ENCODE peak calls at places on chromosomes 4 and X, in five cellular contexts. One of them, this sample, is unnamed.

GRCh38 chr4:139858436-139859225 is 193.0 kb downstream of the MGST2 start:
- DNase-seq in cardiac muscle cell: no peak
- DNase-seq in tibial artery: no peak
- DNase-seq in gastrocnemius medialis: no peak
- DNase-seq in GM23338: no peak
- DNase-seq in this sample: no peak

GRCh38 chr4:82560853-82561744 is 689 bp downstream of the TMEM150C start:
- DNase-seq in GM23338: peak; percentile 50
- DNase-seq in gastrocnemius medialis: no peak
- DNase-seq in cardiac muscle cell: no peak
- DNase-seq in tibial artery: no peak
- DNase-seq in this sample: no peak

GRCh38 chrX:45513042-45513441 is 312.4 kb upstream of the DIPK2B start:
- DNase-seq in gastrocnemius medialis: no peak
- DNase-seq in tibial artery: no peak
- DNase-seq in cardiac muscle cell: no peak
- DNase-seq in GM23338: no peak
- DNase-seq in this sample: no peak

GRCh38 chrX:119427024-119427794 is 28.1 kb downstream of the SLC25A43 start:
- DNase-seq in cardiac muscle cell: no peak
- DNase-seq in gastrocnemius medialis: no peak
- DNase-seq in GM23338: peak; percentile 10
- DNase-seq in tibial artery: no peak
- DNase-seq in this sample: no peak

GRCh38 chr4:125187221-125187620 is 127.5 kb upstream of the FAT4 start:
- DNase-seq in cardiac muscle cell: no peak
- DNase-seq in tibial artery: no peak
- DNase-seq in GM23338: no peak
- DNase-seq in gastrocnemius medialis: no peak
- DNase-seq in this sample: no peak

GRCh38 chrX:104319346-104319745 is 64.6 kb upstream of the ESX1 start:
- DNase-seq in GM23338: no peak
- DNase-seq in gastrocnemius medialis: no peak
- DNase-seq in tibial artery: no peak
- DNase-seq in cardiac muscle cell: no peak
- DNase-seq in this sample: no peak

GRCh38 chrX:40300286-40300890 is 202.6 kb upstream of the BCOR start:
- DNase-seq in GM23338: no peak
- DNase-seq in cardiac muscle cell: no peak
- DNase-seq in gastrocnemius medialis: no peak
- DNase-seq in tibial artery: no peak
- DNase-seq in this sample: no peak

GRCh38 chr4:187171731-187172339 is 448.2 kb upstream of the FAT1 start:
- DNase-seq in GM23338: no peak
- DNase-seq in cardiac muscle cell: no peak
- DNase-seq in gastrocnemius medialis: no peak
- DNase-seq in tibial artery: no peak
- DNase-seq in this sample: no peak

GRCh38 chrX:55908685-55909212 is 191.2 kb downstream of the RRAGB start:
- DNase-seq in cardiac muscle cell: peak; percentile 35
- DNase-seq in gastrocnemius medialis: no peak
- DNase-seq in tibial artery: peak; percentile 16
- DNase-seq in GM23338: peak; percentile 55
- DNase-seq in this sample: no peak

GRCh38 chr4:173061160-173061559 is 107.5 kb upstream of the GALNT7 start:
- DNase-seq in gastrocnemius medialis: no peak
- DNase-seq in tibial artery: no peak
- DNase-seq in cardiac muscle cell: no peak
- DNase-seq in GM23338: no peak
- DNase-seq in this sample: no peak

GRCh38 chrX:8289523-8289922 is 118.5 kb upstream of the VCX2 start:
- DNase-seq in cardiac muscle cell: no peak
- DNase-seq in tibial artery: no peak
- DNase-seq in GM23338: no peak
- DNase-seq in gastrocnemius medialis: no peak
- DNase-seq in this sample: no peak

GRCh38 chr4:94208918-94209317 is 1.3 kb downstream of the SMARCAD1 start:
- DNase-seq in cardiac muscle cell: no peak
- DNase-seq in gastrocnemius medialis: no peak
- DNase-seq in GM23338: no peak
- DNase-seq in tibial artery: no peak
- DNase-seq in this sample: no peak

GRCh38 chrX:16977771-16978170 is 31.3 kb downstream of the REPS2 start:
- DNase-seq in cardiac muscle cell: no peak
- DNase-seq in tibial artery: no peak
- DNase-seq in GM23338: no peak
- DNase-seq in gastrocnemius medialis: no peak
- DNase-seq in this sample: no peak

GRCh38 chrX:151488677-151489076 is 74.8 kb upstream of the PASD1 start:
- DNase-seq in tibial artery: no peak
- DNase-seq in GM23338: peak; percentile 43
- DNase-seq in gastrocnemius medialis: no peak
- DNase-seq in cardiac muscle cell: peak; percentile 2
- DNase-seq in this sample: no peak

GRCh38 chr4:73821325-73821724 is 15.2 kb upstream of the CXCL6 start:
- DNase-seq in GM23338: no peak
- DNase-seq in tibial artery: no peak
- DNase-seq in gastrocnemius medialis: no peak
- DNase-seq in cardiac muscle cell: no peak
- DNase-seq in this sample: no peak

GRCh38 chrX:23773601-23774175 is 9.3 kb upstream of the SAT1 start:
- DNase-seq in cardiac muscle cell: no peak
- DNase-seq in tibial artery: no peak
- DNase-seq in gastrocnemius medialis: no peak
- DNase-seq in GM23338: no peak
- DNase-seq in this sample: no peak

GRCh38 chr4:15906024-15906443 is 32.5 kb downstream of the FGFBP1 start:
- DNase-seq in gastrocnemius medialis: no peak
- DNase-seq in cardiac muscle cell: no peak
- DNase-seq in tibial artery: no peak
- DNase-seq in GM23338: peak; percentile 75
- DNase-seq in this sample: no peak

GRCh38 chr4:72975488-72975784 is 94.1 kb downstream of the COX18 start:
- DNase-seq in tibial artery: no peak
- DNase-seq in cardiac muscle cell: no peak
- DNase-seq in gastrocnemius medialis: no peak
- DNase-seq in GM23338: no peak
- DNase-seq in this sample: no peak

GRCh38 chr4:139050436-139050835 is 34.9 kb downstream of the NOCT start:
- DNase-seq in gastrocnemius medialis: no peak
- DNase-seq in cardiac muscle cell: no peak
- DNase-seq in GM23338: no peak
- DNase-seq in tibial artery: no peak
- DNase-seq in this sample: no peak

GRCh38 chrX:132716006-132716405 is 227.2 kb upstream of the MBNL3 start:
- DNase-seq in tibial artery: no peak
- DNase-seq in gastrocnemius medialis: no peak
- DNase-seq in cardiac muscle cell: no peak
- DNase-seq in GM23338: peak; percentile 19
- DNase-seq in this sample: no peak

GRCh38 chr4:15729910-15730533 is 27.2 kb downstream of the BST1 start:
- DNase-seq in gastrocnemius medialis: no peak
- DNase-seq in tibial artery: no peak
- DNase-seq in cardiac muscle cell: peak; percentile 69
- DNase-seq in GM23338: peak; percentile 77
- DNase-seq in this sample: no peak

GRCh38 chr4:110087116-110087708 is 111.2 kb downstream of the ELOVL6 start:
- DNase-seq in GM23338: no peak
- DNase-seq in tibial artery: no peak
- DNase-seq in cardiac muscle cell: no peak
- DNase-seq in gastrocnemius medialis: no peak
- DNase-seq in this sample: no peak

GRCh38 chr4:39502034-39502658 is 25.1 kb downstream of the UGDH start:
- DNase-seq in tibial artery: no peak
- DNase-seq in cardiac muscle cell: no peak
- DNase-seq in GM23338: no peak
- DNase-seq in gastrocnemius medialis: no peak
- DNase-seq in this sample: no peak

GRCh38 chr4:151227731-151228130 is 49.2 kb upstream of the PRSS48 start:
- DNase-seq in tibial artery: peak; percentile 89
- DNase-seq in gastrocnemius medialis: peak; percentile 50
- DNase-seq in cardiac muscle cell: no peak
- DNase-seq in GM23338: no peak
- DNase-seq in this sample: peak; percentile 86

GRCh38 chr4:79663157-79663556 is 255.1 kb upstream of the GK2 start:
- DNase-seq in cardiac muscle cell: no peak
- DNase-seq in gastrocnemius medialis: no peak
- DNase-seq in GM23338: no peak
- DNase-seq in tibial artery: no peak
- DNase-seq in this sample: no peak

GRCh38 chr4:89489338-89489771 is 181.8 kb upstream of the GPRIN3 start:
- DNase-seq in tibial artery: peak; percentile 33
- DNase-seq in cardiac muscle cell: no peak
- DNase-seq in GM23338: peak; percentile 57
- DNase-seq in gastrocnemius medialis: no peak
- DNase-seq in this sample: no peak

GRCh38 chr4:117700111-117700892 is 334.0 kb upstream of the NDST3 start:
- DNase-seq in cardiac muscle cell: peak; percentile 16
- DNase-seq in gastrocnemius medialis: no peak
- DNase-seq in tibial artery: no peak
- DNase-seq in GM23338: peak; percentile 49
- DNase-seq in this sample: no peak
- TF ChIP-seq CTCF in cardiac muscle cell: no peak
- TF ChIP-seq CTCF in gastrocnemius medialis: no peak
- TF ChIP-seq CTCF in tibial artery: no peak
- TF ChIP-seq CTCF in GM23338: peak; percentile 58
- TF ChIP-seq CTCF in this sample: no peak

GRCh38 chrX:107505223-107505622 is 55.8 kb downstream of the FRMPD3 start:
- DNase-seq in tibial artery: no peak
- DNase-seq in GM23338: no peak
- DNase-seq in cardiac muscle cell: no peak
- DNase-seq in gastrocnemius medialis: no peak
- DNase-seq in this sample: no peak

GRCh38 chrX:107508925-107509324 is 59.5 kb downstream of the FRMPD3 start:
- DNase-seq in cardiac muscle cell: peak; percentile 32
- DNase-seq in GM23338: peak; percentile 7
- DNase-seq in gastrocnemius medialis: no peak
- DNase-seq in tibial artery: no peak
- DNase-seq in this sample: no peak

GRCh38 chrX:107506596-107507031 is 57.2 kb downstream of the FRMPD3 start:
- DNase-seq in GM23338: peak; percentile 65
- DNase-seq in cardiac muscle cell: no peak
- DNase-seq in gastrocnemius medialis: no peak
- DNase-seq in tibial artery: no peak
- DNase-seq in this sample: no peak

GRCh38 chrX:107507744-107508117 is 58.3 kb downstream of the FRMPD3 start:
- DNase-seq in cardiac muscle cell: no peak
- DNase-seq in tibial artery: no peak
- DNase-seq in GM23338: no peak
- DNase-seq in gastrocnemius medialis: no peak
- DNase-seq in this sample: no peak

GRCh38 chrX:107507093-107507743 is 57.8 kb downstream of the FRMPD3 start:
- DNase-seq in cardiac muscle cell: no peak
- DNase-seq in GM23338: peak; percentile 15
- DNase-seq in gastrocnemius medialis: no peak
- DNase-seq in tibial artery: no peak
- DNase-seq in this sample: no peak
- H3K27me3 ChIP-seq in cardiac muscle cell: peaks cover 41% of the 10 kb centered on the region
- H3K27me3 ChIP-seq in GM23338: peaks cover 58% of the 10 kb centered on the region
- H3K27me3 ChIP-seq in gastrocnemius medialis: peaks cover 33% of the 10 kb centered on the region
- H3K27me3 ChIP-seq in tibial artery: no peaks in the 10 kb centered on the region
- H3K27me3 ChIP-seq in this sample: no peaks in the 10 kb centered on the region

DNA sequence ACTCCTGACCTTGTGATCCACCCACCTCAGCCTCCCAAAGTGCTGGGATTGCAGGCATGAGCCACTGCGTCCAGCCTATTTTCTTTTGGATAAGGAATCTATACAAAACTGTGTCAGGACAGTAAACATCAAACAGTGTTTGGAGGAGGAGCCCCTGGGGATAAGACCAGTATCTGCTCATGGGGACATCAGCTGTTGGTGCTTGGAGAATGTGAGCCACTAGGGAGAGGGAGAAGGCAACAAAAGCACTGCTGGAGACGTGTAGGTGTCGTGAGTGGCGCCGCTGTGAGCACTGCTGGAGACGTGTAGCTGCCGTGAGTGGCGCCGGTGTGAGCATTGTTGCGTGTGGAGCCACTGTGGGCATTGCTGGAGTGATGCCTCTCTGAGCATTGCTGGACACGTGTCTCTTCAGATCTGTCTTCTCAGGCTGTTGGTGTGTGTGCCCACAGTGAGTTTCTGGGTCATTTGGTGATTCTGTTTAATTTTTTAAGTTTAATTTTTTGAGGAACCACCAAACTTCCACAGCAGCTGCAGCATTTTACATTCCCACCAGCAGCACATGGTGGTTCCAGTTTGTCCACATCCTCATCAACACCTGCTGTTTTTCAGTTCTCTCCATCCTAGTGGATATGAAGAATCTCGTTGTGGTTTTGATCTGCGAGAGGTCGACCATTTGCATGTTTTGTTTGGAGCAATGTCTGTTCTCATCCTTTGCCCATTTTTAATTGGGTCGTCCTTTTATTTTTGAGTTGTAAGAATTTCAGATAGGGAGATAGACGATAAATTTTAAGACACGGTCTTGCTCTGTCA is 19.0 kb downstream of the DGKQ start:
- DNase-seq in tibial artery: peak; percentile 10
- DNase-seq in GM23338: no peak
- DNase-seq in gastrocnemius medialis: no peak
- DNase-seq in cardiac muscle cell: no peak
- DNase-seq in this sample: no peak
- H3K36me3 ChIP-seq in tibial artery: peaks cover 84% of the 10 kb centered on the region
- H3K36me3 ChIP-seq in GM23338: no peaks in the 10 kb centered on the region
- H3K36me3 ChIP-seq in gastrocnemius medialis: no peaks in the 10 kb centered on the region
- H3K36me3 ChIP-seq in cardiac muscle cell: no peaks in the 10 kb centered on the region
- H3K36me3 ChIP-seq in this sample: peaks cover 8% of the 10 kb centered on the region

GRCh38 chr4:77578145-77578544 is 27.5 kb upstream of the CXCL13 start:
- DNase-seq in cardiac muscle cell: no peak
- DNase-seq in gastrocnemius medialis: no peak
- DNase-seq in GM23338: peak; percentile 39
- DNase-seq in tibial artery: no peak
- DNase-seq in this sample: no peak
- TF ChIP-seq CTCF in cardiac muscle cell: peak; percentile 22
- TF ChIP-seq CTCF in gastrocnemius medialis: no peak
- TF ChIP-seq CTCF in GM23338: peak; percentile 70
- TF ChIP-seq CTCF in tibial artery: no peak
- TF ChIP-seq CTCF in this sample: no peak

GRCh38 chr4:1537410-1538095 is 131.3 kb upstream of the NKX1-1 start:
- DNase-seq in GM23338: no peak
- DNase-seq in gastrocnemius medialis: no peak
- DNase-seq in cardiac muscle cell: no peak
- DNase-seq in tibial artery: no peak
- DNase-seq in this sample: no peak
- H3K27me3 ChIP-seq in GM23338: no peaks in the 10 kb centered on the region
- H3K27me3 ChIP-seq in gastrocnemius medialis: peaks cover 20% of the 10 kb centered on the region
- H3K27me3 ChIP-seq in cardiac muscle cell: no peaks in the 10 kb centered on the region
- H3K27me3 ChIP-seq in tibial artery: no peaks in the 10 kb centered on the region
- H3K27me3 ChIP-seq in this sample: no peaks in the 10 kb centered on the region

DNA sequence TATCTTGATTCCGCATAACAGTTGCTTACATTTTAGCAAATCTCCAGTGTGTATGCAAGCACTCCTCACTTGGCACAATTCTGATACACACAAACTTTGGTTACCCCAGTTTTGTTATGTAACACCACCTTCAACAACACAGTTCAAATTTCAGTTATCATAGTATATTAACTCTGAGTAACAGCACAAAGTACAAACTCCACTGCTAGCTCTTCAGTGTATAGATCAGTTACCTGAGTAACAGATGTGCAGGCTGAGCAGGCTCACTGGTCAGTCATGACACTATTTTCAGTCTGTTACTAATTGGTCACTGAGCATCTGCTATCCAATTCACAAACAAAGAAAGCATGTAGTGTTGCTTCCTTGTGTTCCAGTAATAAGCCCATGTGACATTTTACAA is 55.4 kb downstream of the PKD2 start:
- DNase-seq in tibial artery: no peak
- DNase-seq in GM23338: no peak
- DNase-seq in gastrocnemius medialis: no peak
- DNase-seq in cardiac muscle cell: no peak
- DNase-seq in this sample: no peak
- H3K36me3 ChIP-seq in tibial artery: peaks cover 71% of the 10 kb centered on the region
- H3K36me3 ChIP-seq in GM23338: peaks cover 47% of the 10 kb centered on the region
- H3K36me3 ChIP-seq in gastrocnemius medialis: no peaks in the 10 kb centered on the region
- H3K36me3 ChIP-seq in cardiac muscle cell: peaks cover 32% of the 10 kb centered on the region
- H3K36me3 ChIP-seq in this sample: peaks cover 56% of the 10 kb centered on the region

This sample was measured in right atrium auricular region.